ENCODE peak calls at places on chromosomes 3 and 15, in four cellular contexts. K is HepG2, N is NT2/D1, H is H1. F is an unnamed sample.

GRCh38 chr3:109685084-109686079 is 348.0 kb upstream of the DPPA4 start:
- DNase-seq in H (no peak), K (no peak), N (no peak), F (no peak)

GRCh38 chr3:7720649-7721048 is 781.0 kb upstream of the LMCD1 start:
- DNase-seq in H (no peak), K (no peak), N (no peak), F (no peak)

GRCh38 chr15:67091073-67091965 is 25.9 kb downstream of the SMAD3 start:
- DNase-seq in K (no peak), H (no peak), N (no peak), F (no peak)

GRCh38 chr3:115428825-115429224 is 194.5 kb upstream of the GAP43 start:
- DNase-seq in N (no peak), H (no peak), K (no peak), F (no peak)

GRCh38 chr15:27747997-27748396 is 351.1 kb downstream of the OCA2 start:
- DNase-seq in N (no peak), K (no peak), H (peak; percentile 16), F (no peak)

GRCh38 chr3:171458056-171458856 is 1.9 kb downstream of the TNIK start:
- DNase-seq in K (no peak), H (no peak), N (no peak), F (no peak)

GRCh38 chr3:172859035-172859434 is 108.5 kb downstream of the ECT2 start:
- DNase-seq in K (no peak), N (no peak), H (no peak), F (no peak)

GRCh38 chr3:152835311-152836102 is 576 bp downstream of the P2RY1 start:
- DNase-seq in H (peak; percentile 72), K (no peak), N (peak; percentile 56), F (peak; percentile 61)

GRCh38 chr3:113498221-113499005 is 16.5 kb downstream of the SPICE1 start:
- DNase-seq in H (no peak), K (no peak), N (no peak), F (no peak)

GRCh38 chr15:30992465-30992864 is 1.0 kb upstream of the MTMR10 start:
- DNase-seq in N (no peak), K (peak; percentile 27), H (no peak), F (no peak)

GRCh38 chr15:92817339-92817886 is 82.7 kb upstream of the CHD2 start:
- DNase-seq in H (no peak), K (no peak), N (no peak), F (no peak)

GRCh38 chr15:61051570-61052031 is 177.5 kb downstream of the RORA start:
- DNase-seq in H (no peak), K (peak; percentile 24), N (peak; percentile 18), F (peak; percentile 20)

GRCh38 chr3:41881233-41881821 is 80.6 kb downstream of the ULK4 start:
- DNase-seq in K (peak; percentile 23), N (no peak), H (no peak), F (peak; percentile 15)

GRCh38 chr3:127226451-127226850 is 33.5 kb downstream of the PRR23E start:
- DNase-seq in K (no peak), N (no peak), H (no peak), F (no peak)

GRCh38 chr15:70083423-70083822 is 14.3 kb downstream of the TLE3 start:
- DNase-seq in H (no peak), N (peak; percentile 87), K (no peak), F (no peak)

GRCh38 chr3:133293397-133294107 is 106.3 kb upstream of the BFSP2 start:
- DNase-seq in H (no peak), K (no peak), N (no peak), F (no peak)

GRCh38 chr15:32669870-32670623 is 28.5 kb downstream of the SCG5 start:
- DNase-seq in K (peak; percentile 84), H (no peak), N (no peak), F (no peak)

GRCh38 chr3:43207628-43208085 is 78.7 kb upstream of the SNRK start:
- DNase-seq in N (no peak), K (no peak), H (no peak), F (no peak)

GRCh38 chr15:29403778-29404177 is 134.2 kb upstream of the NSMCE3 start:
- DNase-seq in K (peak; percentile 24), N (no peak), H (peak; percentile 75), F (no peak)

GRCh38 chr3:23663246-23663645 is 142.5 kb upstream of the UBE2E1 start:
- DNase-seq in K (no peak), N (no peak), H (no peak), F (no peak)

GRCh38 chr3:7630925-7631324 is 770.0 kb downstream of the GRM7 start:
- DNase-seq in H (no peak), N (no peak), K (no peak), F (no peak)

GRCh38 chr15:40932625-40933519 is 3.7 kb downstream of the DLL4 start:
- DNase-seq in H (no peak), N (no peak), K (peak; percentile 75), F (no peak)

GRCh38 chr3:132164469-132165092 is 129.8 kb upstream of the CPNE4 start:
- DNase-seq in N (no peak), K (peak; percentile 4), H (no peak), F (no peak)

GRCh38 chr15:77596821-77597803 is 35.6 kb downstream of the LINGO1 start:
- DNase-seq in K (no peak), H (no peak), N (no peak), F (no peak)

GRCh38 chr3:186589115-186589514 is 18.6 kb downstream of the DNAJB11 start:
- DNase-seq in H (no peak), N (no peak), K (peak; percentile 60), F (no peak)

GRCh38 chr3:195883801-195884200 is 24.6 kb downstream of the TNK2 start:
- DNase-seq in N (no peak), H (no peak), K (no peak), F (no peak)

GRCh38 chr3:195883160-195883559 is 25.2 kb downstream of the TNK2 start:
- DNase-seq in N (no peak), K (no peak), H (no peak), F (no peak)

GRCh38 chr3:195886181-195887141 is 21.9 kb downstream of the TNK2 start:
- DNase-seq in N (no peak), K (no peak), H (no peak), F (no peak)

GRCh38 chr3:195884691-195885035 is 23.7 kb downstream of the TNK2 start:
- DNase-seq in N (no peak), K (no peak), H (no peak), F (no peak)

GRCh38 chr3:195885036-195885871 is 23.1 kb downstream of the TNK2 start:
- DNase-seq in N (no peak), H (no peak), K (no peak), F (no peak)
- TF ChIP-seq SUZ12 in N (no peak), H (no peak), K (no peak), F (no peak)

GRCh38 chr3:175410251-175410650 is 551.1 kb downstream of the NAALADL2 start:
- DNase-seq in K (no peak), H (no peak), N (no peak), F (no peak)

GRCh38 chr3:175416600-175416999 is 557.5 kb downstream of the NAALADL2 start:
- DNase-seq in K (no peak), H (no peak), N (no peak), F (no peak)

GRCh38 chr3:175413926-175414325 is 554.8 kb downstream of the NAALADL2 start:
- DNase-seq in H (no peak), N (no peak), K (no peak), F (no peak)

DNA sequence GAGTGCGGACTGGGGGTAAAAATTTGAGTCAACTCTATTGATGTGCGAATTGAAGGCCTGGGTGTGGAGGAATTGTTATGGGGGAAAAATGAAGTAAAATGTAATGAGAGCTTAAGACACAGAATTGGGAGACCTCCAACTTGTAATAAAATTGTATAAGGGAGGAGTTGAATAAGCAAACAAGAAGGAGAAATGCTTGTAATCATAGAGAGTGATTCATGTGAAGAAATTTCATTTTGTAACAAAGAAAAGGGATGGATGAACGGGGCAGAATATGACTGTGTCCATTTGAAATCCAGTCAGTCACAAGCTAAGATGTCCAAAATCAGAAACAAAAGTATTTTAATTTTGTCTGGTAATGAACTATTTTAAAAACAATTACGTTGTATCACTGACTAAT is 552.3 kb downstream of the NAALADL2 start:
- DNase-seq in H (no peak), N (no peak), K (no peak), F (no peak)
- TF ChIP-seq SUZ12 in H (no peak), N (no peak), K (no peak), F (no peak)

GRCh38 chr3:169133178-169134161 is 530.0 kb downstream of the MECOM start:
- DNase-seq in N (no peak), H (no peak), K (no peak), F (no peak)
- TF ChIP-seq SUZ12 in N (no peak), H (no peak), K (no peak), F (no peak)

GRCh38 chr3:39639344-39640236 is 169.8 kb upstream of the MYRIP start:
- DNase-seq in K (peak; percentile 40), N (peak; percentile 54), H (no peak), F (no peak)
- TF ChIP-seq SUZ12 in K (no peak), N (no peak), H (no peak), F (no peak)

GRCh38 chr3:13416002-13416793 is 3.9 kb downstream of the NUP210 start:
- DNase-seq in N (no peak), H (peak; percentile 63), K (no peak), F (no peak)

GRCh38 chr3:13420817-13421755 is 964 bp upstream of the NUP210 start:
- DNase-seq in K (no peak), N (no peak), H (peak; percentile 60), F (no peak)

GRCh38 chr3:13419356-13420050 is 619 bp downstream of the NUP210 start:
- DNase-seq in H (peak; percentile 68), K (no peak), N (no peak), F (peak; percentile 63)

GRCh38 chr3:13424111-13424844 is 4.2 kb upstream of the NUP210 start:
- DNase-seq in N (no peak), H (no peak), K (no peak), F (no peak)

DNA sequence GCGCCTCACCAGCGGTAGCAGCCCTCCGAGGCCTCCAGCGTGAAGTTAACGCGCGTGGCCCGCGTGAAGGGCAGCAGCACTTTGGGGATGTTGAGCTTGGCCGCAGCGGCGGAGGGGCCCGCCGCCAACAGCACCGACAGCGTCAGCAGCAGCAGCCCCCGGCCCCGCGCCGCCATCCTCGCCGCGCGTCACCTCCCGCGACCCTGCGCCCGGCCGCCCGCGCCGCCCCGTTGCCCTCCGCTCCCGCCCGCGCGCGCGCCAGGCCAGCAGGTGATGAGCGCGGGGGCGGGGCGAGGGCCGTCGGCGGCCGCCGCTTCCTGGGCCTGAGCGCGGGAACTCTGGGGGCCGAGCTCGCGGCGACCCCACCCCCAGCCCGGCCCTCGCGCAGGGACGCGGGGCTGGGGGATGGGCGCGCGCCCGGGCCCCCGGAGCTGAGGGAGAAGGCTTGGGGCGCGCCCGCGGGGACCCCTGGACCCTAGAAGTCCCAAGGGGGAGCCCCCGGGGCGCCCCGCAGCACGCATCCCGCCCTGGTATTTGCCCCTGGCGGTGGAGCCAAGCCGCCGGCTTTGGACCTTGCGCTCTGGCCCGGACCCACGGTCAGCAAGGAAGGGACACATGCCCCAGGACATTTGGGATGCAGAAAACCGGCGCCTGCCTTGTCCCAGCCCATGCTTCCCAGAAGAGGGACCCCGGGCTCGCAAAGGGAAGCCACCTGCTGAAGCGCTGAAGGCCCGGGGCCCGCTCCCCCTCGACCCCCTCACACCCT is at the start of gene NUP210:
- DNase-seq in N (no peak), K (peak; percentile 50), H (peak; percentile 79), F (peak; percentile 75)
- TF ChIP-seq SUZ12 in N (no peak), K (no peak), H (no peak), F (no peak)

F was measured in HEK293T.